ENCODE peak calls at places on chromosomes 11 and 22, in six cellular contexts. W is transverse colon, N is K562, L is sigmoid colon, J is SK-N-SH, M is stomach. X is an unnamed sample.
A peak's percentile ranks its signal among the peaks of the same experiment; 100 is the strongest.

GRCh38 chr11:77138106-77138649 is 10.1 kb downstream of the MYO7A start:
- DNase-seq in L (no peak), M (no peak), J (no peak), N (no peak), W (no peak), X (no peak)

GRCh38 chr22:46758867-46759290 is 3.6 kb upstream of the TBC1D22A start:
- DNase-seq in L (no peak), J (peak; percentile 50), M (peak; percentile 76), W (peak; percentile 82), N (peak; percentile 20), X (no peak)

GRCh38 chr11:96314326-96315050 is 28.5 kb downstream of the MAML2 start:
- DNase-seq in N (no peak), W (peak; percentile 36), J (no peak), L (no peak), M (no peak), X (no peak)

GRCh38 chr11:78642979-78643675 is 68.5 kb upstream of the NARS2 start:
- DNase-seq in J (no peak), W (no peak), L (no peak), N (no peak), M (no peak), X (no peak)

GRCh38 chr22:42645341-42645937 is 3.8 kb downstream of the CYB5R3 start:
- DNase-seq in J (no peak), L (no peak), N (no peak), W (no peak), M (peak; percentile 44), X (no peak)

GRCh38 chr22:30650508-30651116 is 15.0 kb downstream of the SLC35E4 start:
- DNase-seq in L (no peak), J (no peak), M (peak; percentile 32), W (no peak), N (no peak), X (no peak)

GRCh38 chr11:75174781-75175370 is 24.0 kb downstream of the SLCO2B1 start:
- DNase-seq in L (peak; percentile 80), N (no peak), W (no peak), J (no peak), M (no peak), X (no peak)

GRCh38 chr11:76860539-76861475 is at the start of gene ACER3:
- DNase-seq in N (peak; percentile 99), L (peak; percentile 94), M (peak; percentile 96), J (peak; percentile 99), W (peak; percentile 95), X (peak; percentile 92)

GRCh38 chr11:105229257-105229656 is 89.7 kb upstream of the CARD18 start:
- DNase-seq in N (no peak), L (no peak), M (no peak), W (no peak), J (no peak), X (no peak)

GRCh38 chr11:80843266-80843974 is 1402.6 kb upstream of the TENM4 start:
- DNase-seq in J (no peak), W (no peak), N (no peak), L (no peak), M (no peak), X (no peak)

GRCh38 chr11:86292912-86293606 is 9.0 kb upstream of the HIKESHI start:
- DNase-seq in J (no peak), W (no peak), N (no peak), L (no peak), M (no peak), X (no peak)

GRCh38 chr22:45717787-45718186 is 46.2 kb downstream of the ATXN10 start:
- DNase-seq in J (no peak), M (no peak), W (no peak), L (no peak), N (no peak), X (no peak)

GRCh38 chr11:47724041-47724729 is 9.0 kb upstream of the AGBL2 start:
- DNase-seq in N (no peak), M (no peak), J (no peak), L (no peak), W (peak; percentile 66), X (no peak)

GRCh38 chr11:75939992-75940391 is 125.0 kb downstream of the UVRAG start:
- DNase-seq in L (no peak), M (no peak), W (no peak), N (no peak), J (no peak), X (no peak)

GRCh38 chr11:57634311-57634710 is 15.4 kb downstream of the YPEL4 start:
- DNase-seq in N (no peak), J (no peak), W (no peak), L (no peak), M (no peak), X (no peak)

GRCh38 chr11:63491614-63492372 is 826 bp upstream of the PLAAT5 start:
- DNase-seq in W (no peak), N (no peak), J (no peak), L (no peak), M (no peak), X (no peak)

GRCh38 chr11:84719935-84720577 is 907.1 kb downstream of the DLG2 start:
- DNase-seq in M (no peak), W (peak; percentile 7), N (no peak), L (no peak), J (peak; percentile 44), X (no peak)

GRCh38 chr11:114483929-114484328 is 44.7 kb downstream of the REXO2 start:
- DNase-seq in W (no peak), L (no peak), M (no peak), J (no peak), N (no peak), X (no peak)

GRCh38 chr11:62269654-62270278 is at the start of gene SCGB2A2:
- DNase-seq in J (no peak), M (no peak), N (peak; percentile 28), W (no peak), L (no peak), X (no peak)

DNA sequence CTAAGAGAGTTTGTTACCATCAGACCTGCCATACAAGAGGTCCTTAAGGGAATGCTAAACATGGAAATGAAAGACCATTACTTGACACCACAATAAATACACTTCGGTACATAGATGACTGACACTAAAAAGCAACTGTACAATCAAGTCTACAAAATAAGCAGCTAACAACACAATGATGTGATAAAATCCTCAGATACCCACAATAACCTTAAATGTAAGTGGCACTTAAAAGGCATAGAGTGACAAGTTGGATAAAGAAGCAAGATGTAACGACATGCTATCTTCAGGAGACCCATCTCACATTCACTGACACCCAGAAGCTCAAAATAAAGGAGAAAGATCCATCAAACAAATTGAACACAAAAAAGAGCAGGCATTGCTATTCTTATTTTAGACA is 107.6 kb downstream of the LRRC4C start:
- DNase-seq in W (no peak), M (no peak), N (no peak), L (no peak), J (no peak), X (no peak)
- TF ChIP-seq CTCF in W (no peak), M (no peak), N (no peak), L (no peak), J (no peak), X (no peak)

DNA sequence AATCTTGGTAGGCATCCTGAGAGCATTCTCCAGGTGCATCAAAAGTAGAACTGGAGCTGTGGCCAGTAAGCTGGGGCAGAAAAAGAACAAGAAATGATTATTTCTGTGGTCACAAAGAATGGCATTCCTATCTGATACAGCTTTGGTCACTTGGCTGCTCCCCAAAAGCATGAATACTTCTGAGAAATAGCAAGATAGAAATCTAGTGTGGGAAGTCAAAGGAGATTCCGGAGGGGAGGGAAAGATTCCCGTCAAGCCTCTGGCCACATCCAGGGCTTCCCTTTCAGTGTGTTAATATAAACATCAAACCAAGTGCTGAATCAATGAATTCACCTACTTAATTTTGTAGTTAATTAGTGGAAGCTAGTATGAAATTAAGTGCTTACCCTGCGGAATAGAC is 1185.4 kb downstream of the LRRC4C start:
- DNase-seq in J (no peak), W (no peak), L (no peak), N (no peak), M (no peak), X (no peak)
- TF ChIP-seq EP300 in J (peak; percentile 67), W (no peak), L (no peak), N (no peak), M (no peak), X (no peak)

GRCh38 chr11:69052343-69053168 is 3.8 kb downstream of the TPCN2 start:
- DNase-seq in M (no peak), J (no peak), N (no peak), W (no peak), L (no peak), X (no peak)

GRCh38 chr11:69049490-69049867 is 747 bp downstream of the TPCN2 start:
- DNase-seq in J (peak; percentile 48), N (no peak), L (no peak), M (no peak), W (no peak), X (no peak)

GRCh38 chr11:69051381-69052342 is 2.9 kb downstream of the TPCN2 start:
- DNase-seq in L (peak; percentile 75), J (no peak), M (no peak), W (no peak), N (no peak), X (no peak)

GRCh38 chr11:69048718-69049489 is at the start of gene TPCN2:
- DNase-seq in M (peak; percentile 92), L (peak; percentile 98), N (peak; percentile 100), J (peak; percentile 100), W (peak; percentile 93), X (peak; percentile 94)

DNA sequence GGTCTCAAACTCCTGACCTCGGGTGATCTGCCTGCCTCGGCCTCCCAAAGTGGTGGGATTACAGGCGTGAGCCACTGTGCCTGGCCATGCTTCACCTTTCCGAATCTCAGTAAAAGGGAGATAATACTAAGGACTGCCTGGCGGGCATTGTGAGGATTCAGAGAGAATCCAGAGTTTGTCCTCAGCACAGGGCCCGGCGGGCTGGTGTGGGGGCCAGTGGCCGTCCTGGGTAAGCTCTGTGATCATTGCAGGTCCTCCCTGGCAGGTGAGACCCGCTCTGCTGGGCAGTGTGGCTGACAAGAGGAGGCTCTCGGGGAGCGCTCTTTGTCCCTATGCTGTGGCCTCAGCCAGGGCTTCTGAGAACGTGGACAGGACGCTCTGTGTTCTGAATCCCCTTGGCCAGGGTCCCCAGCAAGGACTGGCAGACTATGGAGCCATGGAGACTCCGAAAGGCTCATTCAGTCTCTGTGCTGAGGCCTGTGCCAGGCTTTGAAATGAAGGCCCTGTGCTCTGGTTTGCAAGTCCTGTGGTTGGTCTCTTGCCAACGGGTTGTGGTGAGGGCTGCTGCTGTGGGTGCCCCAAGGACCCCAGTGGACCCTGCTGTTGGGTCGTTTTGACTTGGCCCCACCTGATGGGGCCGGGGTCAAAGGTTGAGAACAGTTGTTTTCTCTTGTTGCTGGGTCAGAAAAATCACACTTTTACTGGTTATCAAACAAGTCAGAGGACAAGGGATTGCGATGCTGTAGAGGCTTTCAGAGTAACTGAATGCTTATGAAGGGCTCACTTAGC is 2.1 kb downstream of the TPCN2 start:
- DNase-seq in W (no peak), J (no peak), M (no peak), N (no peak), L (peak; percentile 76), X (no peak)
- H3K27ac ChIP-seq in W (peak overlapping the region; percentile 89), J (no peak overlapping the region), M (peak overlapping the region; percentile 87), N (no peak overlapping the region), L (peak overlapping the region; percentile 94), X (no peak overlapping the region)

GRCh38 chr11:119374632-119375394 is 6.7 kb downstream of the USP2 start:
- DNase-seq in M (no peak), N (peak; percentile 59), J (peak; percentile 90), W (no peak), L (no peak), X (no peak)
- TF ChIP-seq CTCF in M (no peak), N (no peak), J (no peak), W (no peak), L (no peak), X (no peak)

X was measured in suprapubic skin.